ENCODE peak calls at places on chromosome 15, in seven cellular contexts. One of them, this sample, is unnamed.
A peak's percentile ranks its signal among the peaks of the same experiment; 100 is the strongest.

GRCh38 chr15:51401872-51402517 is 60.5 kb downstream of the GLDN start:
- DNase-seq in AG04450: no peak
- DNase-seq in fibroblast of the aortic adventitia: peak; percentile 58
- DNase-seq in breast epithelium: no peak
- DNase-seq in neural progenitor cell: peak; percentile 67
- DNase-seq in IMR-90: peak; percentile 26
- DNase-seq in fibroblast of pulmonary artery: peak; percentile 57
- DNase-seq in this sample: peak; percentile 40

GRCh38 chr15:73258271-73259108 is 110.3 kb downstream of the HCN4 start:
- DNase-seq in breast epithelium: no peak
- DNase-seq in fibroblast of the aortic adventitia: no peak
- DNase-seq in fibroblast of pulmonary artery: no peak
- DNase-seq in IMR-90: no peak
- DNase-seq in neural progenitor cell: peak; percentile 44
- DNase-seq in AG04450: no peak
- DNase-seq in this sample: no peak

GRCh38 chr15:96356494-96357455 is 26.3 kb downstream of the NR2F2 start:
- DNase-seq in fibroblast of pulmonary artery: peak; percentile 87
- DNase-seq in breast epithelium: peak; percentile 84
- DNase-seq in AG04450: peak; percentile 65
- DNase-seq in IMR-90: peak; percentile 89
- DNase-seq in fibroblast of the aortic adventitia: peak; percentile 86
- DNase-seq in neural progenitor cell: peak; percentile 88
- DNase-seq in this sample: peak; percentile 85

GRCh38 chr15:82950746-82951370 is 1.7 kb downstream of the HOMER2 start:
- DNase-seq in neural progenitor cell: no peak
- DNase-seq in AG04450: no peak
- DNase-seq in fibroblast of pulmonary artery: no peak
- DNase-seq in breast epithelium: no peak
- DNase-seq in fibroblast of the aortic adventitia: no peak
- DNase-seq in IMR-90: no peak
- DNase-seq in this sample: no peak

GRCh38 chr15:88242586-88242985 is 14.0 kb downstream of the NTRK3 start:
- DNase-seq in IMR-90: no peak
- DNase-seq in neural progenitor cell: no peak
- DNase-seq in fibroblast of the aortic adventitia: no peak
- DNase-seq in breast epithelium: no peak
- DNase-seq in fibroblast of pulmonary artery: no peak
- DNase-seq in AG04450: no peak
- DNase-seq in this sample: no peak

GRCh38 chr15:57610130-57610529 is 18.4 kb downstream of the MYZAP start:
- DNase-seq in breast epithelium: no peak
- DNase-seq in neural progenitor cell: no peak
- DNase-seq in IMR-90: peak; percentile 50
- DNase-seq in AG04450: no peak
- DNase-seq in fibroblast of the aortic adventitia: peak; percentile 53
- DNase-seq in fibroblast of pulmonary artery: peak; percentile 62
- DNase-seq in this sample: peak; percentile 79

GRCh38 chr15:87940763-87941162 is 315.8 kb downstream of the NTRK3 start:
- DNase-seq in fibroblast of the aortic adventitia: peak; percentile 38
- DNase-seq in neural progenitor cell: no peak
- DNase-seq in IMR-90: no peak
- DNase-seq in AG04450: no peak
- DNase-seq in breast epithelium: no peak
- DNase-seq in fibroblast of pulmonary artery: no peak
- DNase-seq in this sample: no peak

GRCh38 chr15:56040081-56041035 is 46.9 kb upstream of the NEDD4 start:
- DNase-seq in fibroblast of the aortic adventitia: peak; percentile 98
- DNase-seq in fibroblast of pulmonary artery: peak; percentile 98
- DNase-seq in IMR-90: peak; percentile 98
- DNase-seq in AG04450: peak; percentile 92
- DNase-seq in neural progenitor cell: peak; percentile 20
- DNase-seq in breast epithelium: no peak
- DNase-seq in this sample: peak; percentile 94

GRCh38 chr15:45331977-45332376 is 46.4 kb downstream of the GATM start:
- DNase-seq in AG04450: no peak
- DNase-seq in IMR-90: no peak
- DNase-seq in breast epithelium: no peak
- DNase-seq in fibroblast of the aortic adventitia: no peak
- DNase-seq in fibroblast of pulmonary artery: no peak
- DNase-seq in neural progenitor cell: no peak
- DNase-seq in this sample: no peak

GRCh38 chr15:95857124-95857757 is 473.3 kb upstream of the NR2F2 start:
- DNase-seq in AG04450: peak; percentile 58
- DNase-seq in fibroblast of pulmonary artery: peak; percentile 52
- DNase-seq in fibroblast of the aortic adventitia: peak; percentile 35
- DNase-seq in IMR-90: peak; percentile 90
- DNase-seq in neural progenitor cell: no peak
- DNase-seq in breast epithelium: no peak
- DNase-seq in this sample: peak; percentile 48

GRCh38 chr15:56913670-56914069 is 4.8 kb upstream of the TCF12 start:
- DNase-seq in fibroblast of pulmonary artery: peak; percentile 79
- DNase-seq in neural progenitor cell: no peak
- DNase-seq in breast epithelium: no peak
- DNase-seq in fibroblast of the aortic adventitia: peak; percentile 77
- DNase-seq in IMR-90: peak; percentile 25
- DNase-seq in AG04450: no peak
- DNase-seq in this sample: peak; percentile 25

GRCh38 chr15:101158166-101159095 is 93.4 kb downstream of the CHSY1 start:
- DNase-seq in breast epithelium: no peak
- DNase-seq in fibroblast of pulmonary artery: no peak
- DNase-seq in AG04450: no peak
- DNase-seq in fibroblast of the aortic adventitia: no peak
- DNase-seq in neural progenitor cell: no peak
- DNase-seq in IMR-90: no peak
- DNase-seq in this sample: no peak

GRCh38 chr15:92545996-92546395 is 109.6 kb downstream of the FAM174B start:
- DNase-seq in neural progenitor cell: no peak
- DNase-seq in breast epithelium: no peak
- DNase-seq in AG04450: no peak
- DNase-seq in fibroblast of pulmonary artery: no peak
- DNase-seq in fibroblast of the aortic adventitia: no peak
- DNase-seq in IMR-90: no peak
- DNase-seq in this sample: no peak

GRCh38 chr15:56327721-56328502 is 37.3 kb upstream of the TEX9 start:
- DNase-seq in AG04450: no peak
- DNase-seq in fibroblast of the aortic adventitia: no peak
- DNase-seq in fibroblast of pulmonary artery: no peak
- DNase-seq in IMR-90: no peak
- DNase-seq in breast epithelium: peak; percentile 59
- DNase-seq in neural progenitor cell: no peak
- DNase-seq in this sample: no peak

GRCh38 chr15:64635486-64635815 is 139.9 kb downstream of the RBPMS2 start:
- DNase-seq in breast epithelium: no peak
- DNase-seq in AG04450: peak; percentile 42
- DNase-seq in fibroblast of pulmonary artery: peak; percentile 89
- DNase-seq in neural progenitor cell: peak; percentile 15
- DNase-seq in fibroblast of the aortic adventitia: peak; percentile 96
- DNase-seq in IMR-90: peak; percentile 86
- DNase-seq in this sample: peak; percentile 42

GRCh38 chr15:44157679-44158078 is 37.4 kb downstream of the FRMD5 start:
- DNase-seq in fibroblast of pulmonary artery: peak; percentile 90
- DNase-seq in neural progenitor cell: no peak
- DNase-seq in IMR-90: peak; percentile 96
- DNase-seq in breast epithelium: no peak
- DNase-seq in fibroblast of the aortic adventitia: peak; percentile 96
- DNase-seq in AG04450: peak; percentile 78
- DNase-seq in this sample: peak; percentile 76

GRCh38 chr15:51260262-51260661 is 78.1 kb downstream of the CYP19A1 start:
- DNase-seq in fibroblast of pulmonary artery: peak; percentile 21
- DNase-seq in IMR-90: peak; percentile 8
- DNase-seq in neural progenitor cell: no peak
- DNase-seq in fibroblast of the aortic adventitia: peak; percentile 93
- DNase-seq in breast epithelium: no peak
- DNase-seq in AG04450: no peak
- DNase-seq in this sample: no peak

GRCh38 chr15:61499371-61499770 is 270.3 kb upstream of the RORA start:
- DNase-seq in neural progenitor cell: no peak
- DNase-seq in breast epithelium: no peak
- DNase-seq in IMR-90: no peak
- DNase-seq in fibroblast of the aortic adventitia: no peak
- DNase-seq in AG04450: no peak
- DNase-seq in fibroblast of pulmonary artery: no peak
- DNase-seq in this sample: no peak

GRCh38 chr15:25417604-25418003 is 21.2 kb downstream of the UBE3A start:
- DNase-seq in breast epithelium: no peak
- DNase-seq in IMR-90: no peak
- DNase-seq in AG04450: no peak
- DNase-seq in fibroblast of pulmonary artery: no peak
- DNase-seq in fibroblast of the aortic adventitia: no peak
- DNase-seq in neural progenitor cell: no peak
- DNase-seq in this sample: no peak

GRCh38 chr15:38652998-38653397 is 88.4 kb upstream of the RASGRP1 start:
- DNase-seq in AG04450: no peak
- DNase-seq in breast epithelium: no peak
- DNase-seq in fibroblast of pulmonary artery: no peak
- DNase-seq in neural progenitor cell: no peak
- DNase-seq in IMR-90: no peak
- DNase-seq in fibroblast of the aortic adventitia: no peak
- DNase-seq in this sample: no peak

DNA sequence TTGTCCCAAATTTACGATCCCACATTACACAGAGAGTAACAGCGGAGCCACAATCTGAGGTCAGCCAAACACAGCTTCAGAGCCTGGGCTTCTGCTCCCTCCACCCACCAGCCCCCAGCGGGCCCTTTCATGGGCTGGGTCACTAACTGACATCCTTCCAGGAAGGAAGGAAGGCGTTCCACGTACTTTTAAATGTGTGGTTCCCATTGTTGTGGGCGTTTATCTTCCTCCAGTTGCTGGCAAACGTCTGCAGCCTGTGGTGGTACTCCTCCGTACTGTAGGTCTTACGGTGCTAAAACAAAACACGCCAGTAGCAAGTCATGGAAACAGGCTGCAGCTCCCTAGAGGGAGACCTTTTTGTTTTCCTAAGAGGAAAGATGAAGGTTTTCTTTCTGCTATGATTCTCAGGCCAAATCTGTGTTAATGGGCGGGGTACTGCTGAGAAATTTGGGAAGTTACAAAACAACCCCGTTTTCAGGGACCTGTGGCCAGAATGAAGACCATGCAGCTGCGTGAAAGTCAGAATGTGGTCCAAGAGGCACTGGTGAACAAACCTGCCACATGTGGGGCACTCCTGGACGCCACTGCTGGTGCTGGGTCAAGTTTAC is 7.6 kb downstream of the CTSH start:
- DNase-seq in breast epithelium: no peak
- DNase-seq in neural progenitor cell: no peak
- DNase-seq in fibroblast of the aortic adventitia: peak; percentile 82
- DNase-seq in AG04450: no peak
- DNase-seq in IMR-90: no peak
- DNase-seq in fibroblast of pulmonary artery: peak; percentile 84
- DNase-seq in this sample: no peak
- H3K4me3 ChIP-seq in breast epithelium: no peak overlapping the region
- H3K4me3 ChIP-seq in neural progenitor cell: no peak overlapping the region
- H3K4me3 ChIP-seq in fibroblast of the aortic adventitia: no peak overlapping the region
- H3K4me3 ChIP-seq in AG04450: no peak overlapping the region
- H3K4me3 ChIP-seq in IMR-90: no peak overlapping the region
- H3K4me3 ChIP-seq in fibroblast of pulmonary artery: no peak overlapping the region
- H3K4me3 ChIP-seq in this sample: no peak overlapping the region

GRCh38 chr15:67835349-67836133 is 4.3 kb downstream of the RNU6-1 start:
- DNase-seq in IMR-90: no peak
- DNase-seq in AG04450: no peak
- DNase-seq in fibroblast of the aortic adventitia: no peak
- DNase-seq in neural progenitor cell: peak; percentile 72
- DNase-seq in breast epithelium: no peak
- DNase-seq in fibroblast of pulmonary artery: no peak
- DNase-seq in this sample: no peak
- H3K4me3 ChIP-seq in IMR-90: peak overlapping the region; percentile 13
- H3K4me3 ChIP-seq in AG04450: peak overlapping the region; percentile 35
- H3K4me3 ChIP-seq in fibroblast of the aortic adventitia: peak overlapping the region; percentile 34
- H3K4me3 ChIP-seq in neural progenitor cell: peak overlapping the region; percentile 56
- H3K4me3 ChIP-seq in breast epithelium: peak overlapping the region; percentile 46
- H3K4me3 ChIP-seq in fibroblast of pulmonary artery: peak overlapping the region; percentile 43
- H3K4me3 ChIP-seq in this sample: peak overlapping the region; percentile 42

GRCh38 chr15:80061581-80061980 is 2.1 kb downstream of the ZFAND6 start:
- DNase-seq in fibroblast of the aortic adventitia: peak; percentile 33
- DNase-seq in fibroblast of pulmonary artery: peak; percentile 31
- DNase-seq in neural progenitor cell: no peak
- DNase-seq in breast epithelium: no peak
- DNase-seq in IMR-90: peak; percentile 43
- DNase-seq in AG04450: no peak
- DNase-seq in this sample: no peak
- H3K4me3 ChIP-seq in fibroblast of the aortic adventitia: no peak overlapping the region
- H3K4me3 ChIP-seq in fibroblast of pulmonary artery: peak overlapping the region; percentile 68
- H3K4me3 ChIP-seq in neural progenitor cell: peak overlapping the region; percentile 96
- H3K4me3 ChIP-seq in breast epithelium: no peak overlapping the region
- H3K4me3 ChIP-seq in IMR-90: no peak overlapping the region
- H3K4me3 ChIP-seq in AG04450: peak overlapping the region; percentile 70
- H3K4me3 ChIP-seq in this sample: no peak overlapping the region

GRCh38 chr15:97874139-97874538 is 86.4 kb upstream of the ARRDC4 start:
- DNase-seq in breast epithelium: no peak
- DNase-seq in AG04450: no peak
- DNase-seq in fibroblast of the aortic adventitia: no peak
- DNase-seq in IMR-90: no peak
- DNase-seq in neural progenitor cell: no peak
- DNase-seq in fibroblast of pulmonary artery: no peak
- DNase-seq in this sample: no peak

GRCh38 chr15:97881568-97881967 is 78.9 kb upstream of the ARRDC4 start:
- DNase-seq in fibroblast of the aortic adventitia: no peak
- DNase-seq in breast epithelium: no peak
- DNase-seq in neural progenitor cell: no peak
- DNase-seq in fibroblast of pulmonary artery: no peak
- DNase-seq in IMR-90: no peak
- DNase-seq in AG04450: no peak
- DNase-seq in this sample: no peak

GRCh38 chr15:97875025-97875512 is 85.4 kb upstream of the ARRDC4 start:
- DNase-seq in AG04450: no peak
- DNase-seq in IMR-90: no peak
- DNase-seq in fibroblast of pulmonary artery: no peak
- DNase-seq in breast epithelium: no peak
- DNase-seq in neural progenitor cell: no peak
- DNase-seq in fibroblast of the aortic adventitia: no peak
- DNase-seq in this sample: no peak

GRCh38 chr15:97870771-97871170 is 89.7 kb upstream of the ARRDC4 start:
- DNase-seq in fibroblast of pulmonary artery: no peak
- DNase-seq in breast epithelium: no peak
- DNase-seq in IMR-90: no peak
- DNase-seq in neural progenitor cell: no peak
- DNase-seq in AG04450: no peak
- DNase-seq in fibroblast of the aortic adventitia: no peak
- DNase-seq in this sample: no peak

DNA sequence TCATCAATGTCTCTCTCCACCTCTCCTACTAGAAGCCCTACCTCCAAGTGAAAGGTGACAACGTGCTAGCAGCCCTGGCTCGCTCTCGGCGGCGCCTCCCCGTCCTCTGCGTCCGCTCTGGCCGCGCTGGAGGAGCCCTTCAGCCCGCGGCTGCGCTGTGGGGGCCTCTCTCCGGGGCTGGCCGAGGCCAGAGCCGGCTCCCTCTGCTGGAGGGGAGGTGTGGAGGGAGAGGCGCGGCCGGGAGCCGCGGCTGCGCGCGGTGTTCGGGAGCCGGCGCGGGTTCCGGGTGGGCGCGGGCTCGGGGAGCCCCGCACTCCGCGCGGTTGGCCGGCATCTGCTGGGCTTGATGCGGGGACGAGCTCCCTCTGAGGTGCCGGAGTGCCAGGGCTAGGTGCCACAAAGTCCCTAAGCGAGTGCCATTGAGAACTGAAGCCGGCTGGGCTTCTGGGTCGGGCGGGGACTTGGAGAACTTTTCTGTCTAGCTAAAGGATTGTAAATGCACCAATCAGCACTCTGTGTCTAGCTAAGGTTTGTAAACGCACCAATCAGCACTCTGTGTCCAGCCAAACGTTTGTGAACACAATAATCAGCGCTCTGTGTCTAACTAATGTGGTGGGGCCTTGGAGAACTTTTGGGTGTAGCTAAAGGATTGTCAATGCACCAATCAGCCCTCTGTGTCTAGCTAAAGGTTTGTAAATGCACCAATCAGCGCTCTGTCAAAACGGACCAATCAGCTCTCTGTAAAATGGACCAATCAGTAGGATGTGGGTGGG is 84.8 kb upstream of the ARRDC4 start:
- DNase-seq in fibroblast of the aortic adventitia: no peak
- DNase-seq in fibroblast of pulmonary artery: no peak
- DNase-seq in IMR-90: no peak
- DNase-seq in neural progenitor cell: no peak
- DNase-seq in breast epithelium: no peak
- DNase-seq in AG04450: no peak
- DNase-seq in this sample: no peak
- H3K4me3 ChIP-seq in fibroblast of the aortic adventitia: no peak overlapping the region
- H3K4me3 ChIP-seq in fibroblast of pulmonary artery: no peak overlapping the region
- H3K4me3 ChIP-seq in IMR-90: no peak overlapping the region
- H3K4me3 ChIP-seq in neural progenitor cell: no peak overlapping the region
- H3K4me3 ChIP-seq in breast epithelium: no peak overlapping the region
- H3K4me3 ChIP-seq in AG04450: no peak overlapping the region
- H3K4me3 ChIP-seq in this sample: peak overlapping the region; percentile 12